ENCODE peak calls at places on chromosomes 11 and 22, in four cellular contexts. One of them, this sample, is unnamed.
A peak's percentile ranks its signal among the peaks of the same experiment; 100 is the strongest.

GRCh38 chr11:116078101-116078561 is 573.9 kb upstream of the CADM1 start:
- DNase-seq in stimulated activated CD4-positive, alpha-beta T cell treated with anti-CD3 and anti-CD28 coated beads, Interleukin-1b, Interleukin-23, amount 100 ng/mL, for 24 hours: no peak
- DNase-seq in neural progenitor cell: peak; percentile 80
- DNase-seq in HEK293T: peak; percentile 51
- DNase-seq in this sample: peak; percentile 20

GRCh38 chr11:34819740-34820482 is 96.3 kb downstream of the APIP start:
- DNase-seq in neural progenitor cell: no peak
- DNase-seq in HEK293T: no peak
- DNase-seq in stimulated activated CD4-positive, alpha-beta T cell treated with anti-CD3 and anti-CD28 coated beads, Interleukin-1b, Interleukin-23, amount 100 ng/mL, for 24 hours: no peak
- DNase-seq in this sample: no peak

GRCh38 chr11:122853971-122854446 is 15.7 kb downstream of the CRTAM start:
- DNase-seq in stimulated activated CD4-positive, alpha-beta T cell treated with anti-CD3 and anti-CD28 coated beads, Interleukin-1b, Interleukin-23, amount 100 ng/mL, for 24 hours: peak; percentile 14
- DNase-seq in neural progenitor cell: peak; percentile 82
- DNase-seq in HEK293T: peak; percentile 76
- DNase-seq in this sample: peak; percentile 84

GRCh38 chr22:24510694-24511625 is 15.8 kb downstream of the UPB1 start:
- DNase-seq in stimulated activated CD4-positive, alpha-beta T cell treated with anti-CD3 and anti-CD28 coated beads, Interleukin-1b, Interleukin-23, amount 100 ng/mL, for 24 hours: no peak
- DNase-seq in neural progenitor cell: no peak
- DNase-seq in HEK293T: no peak
- DNase-seq in this sample: peak; percentile 68

GRCh38 chr22:17787159-17788022 is 13.1 kb upstream of the BID start:
- DNase-seq in neural progenitor cell: no peak
- DNase-seq in stimulated activated CD4-positive, alpha-beta T cell treated with anti-CD3 and anti-CD28 coated beads, Interleukin-1b, Interleukin-23, amount 100 ng/mL, for 24 hours: no peak
- DNase-seq in HEK293T: no peak
- DNase-seq in this sample: no peak

GRCh38 chr11:4606231-4607015 is 1.6 kb downstream of the TRIM68 start:
- DNase-seq in neural progenitor cell: no peak
- DNase-seq in HEK293T: no peak
- DNase-seq in stimulated activated CD4-positive, alpha-beta T cell treated with anti-CD3 and anti-CD28 coated beads, Interleukin-1b, Interleukin-23, amount 100 ng/mL, for 24 hours: no peak
- DNase-seq in this sample: peak; percentile 8

GRCh38 chr11:122817121-122817520 is 21.2 kb upstream of the CRTAM start:
- DNase-seq in stimulated activated CD4-positive, alpha-beta T cell treated with anti-CD3 and anti-CD28 coated beads, Interleukin-1b, Interleukin-23, amount 100 ng/mL, for 24 hours: no peak
- DNase-seq in neural progenitor cell: no peak
- DNase-seq in HEK293T: no peak
- DNase-seq in this sample: no peak

GRCh38 chr11:65571420-65571819 is 918 bp upstream of the FAM89B start:
- DNase-seq in stimulated activated CD4-positive, alpha-beta T cell treated with anti-CD3 and anti-CD28 coated beads, Interleukin-1b, Interleukin-23, amount 100 ng/mL, for 24 hours: no peak
- DNase-seq in neural progenitor cell: no peak
- DNase-seq in HEK293T: no peak
- DNase-seq in this sample: no peak

GRCh38 chr11:43518407-43519165 is 159.9 kb downstream of the TTC17 start:
- DNase-seq in HEK293T: no peak
- DNase-seq in neural progenitor cell: no peak
- DNase-seq in stimulated activated CD4-positive, alpha-beta T cell treated with anti-CD3 and anti-CD28 coated beads, Interleukin-1b, Interleukin-23, amount 100 ng/mL, for 24 hours: no peak
- DNase-seq in this sample: peak; percentile 34

GRCh38 chr11:69854719-69855118 is 35.5 kb upstream of the FGF3 start:
- DNase-seq in neural progenitor cell: no peak
- DNase-seq in HEK293T: no peak
- DNase-seq in stimulated activated CD4-positive, alpha-beta T cell treated with anti-CD3 and anti-CD28 coated beads, Interleukin-1b, Interleukin-23, amount 100 ng/mL, for 24 hours: no peak
- DNase-seq in this sample: peak; percentile 50

GRCh38 chr11:44509291-44509690 is 56.2 kb upstream of the CD82 start:
- DNase-seq in HEK293T: no peak
- DNase-seq in stimulated activated CD4-positive, alpha-beta T cell treated with anti-CD3 and anti-CD28 coated beads, Interleukin-1b, Interleukin-23, amount 100 ng/mL, for 24 hours: no peak
- DNase-seq in neural progenitor cell: peak; percentile 76
- DNase-seq in this sample: no peak

GRCh38 chr11:75454987-75455386 is 22.0 kb upstream of the KLHL35 start:
- DNase-seq in neural progenitor cell: no peak
- DNase-seq in HEK293T: no peak
- DNase-seq in stimulated activated CD4-positive, alpha-beta T cell treated with anti-CD3 and anti-CD28 coated beads, Interleukin-1b, Interleukin-23, amount 100 ng/mL, for 24 hours: no peak
- DNase-seq in this sample: no peak

GRCh38 chr11:69372589-69373250 is 78.8 kb downstream of the MYEOV start:
- DNase-seq in HEK293T: no peak
- DNase-seq in stimulated activated CD4-positive, alpha-beta T cell treated with anti-CD3 and anti-CD28 coated beads, Interleukin-1b, Interleukin-23, amount 100 ng/mL, for 24 hours: no peak
- DNase-seq in neural progenitor cell: no peak
- DNase-seq in this sample: no peak

GRCh38 chr11:33976351-33977199 is 75.0 kb upstream of the CAPRIN1 start:
- DNase-seq in stimulated activated CD4-positive, alpha-beta T cell treated with anti-CD3 and anti-CD28 coated beads, Interleukin-1b, Interleukin-23, amount 100 ng/mL, for 24 hours: no peak
- DNase-seq in neural progenitor cell: no peak
- DNase-seq in HEK293T: no peak
- DNase-seq in this sample: peak; percentile 1

GRCh38 chr22:29742319-29742718 is 22.5 kb downstream of the CABP7 start:
- DNase-seq in stimulated activated CD4-positive, alpha-beta T cell treated with anti-CD3 and anti-CD28 coated beads, Interleukin-1b, Interleukin-23, amount 100 ng/mL, for 24 hours: no peak
- DNase-seq in HEK293T: no peak
- DNase-seq in neural progenitor cell: no peak
- DNase-seq in this sample: no peak

GRCh38 chr11:64848779-64849599 is 4.5 kb upstream of the CDC42BPG start:
- DNase-seq in neural progenitor cell: peak; percentile 69
- DNase-seq in stimulated activated CD4-positive, alpha-beta T cell treated with anti-CD3 and anti-CD28 coated beads, Interleukin-1b, Interleukin-23, amount 100 ng/mL, for 24 hours: no peak
- DNase-seq in HEK293T: no peak
- DNase-seq in this sample: no peak

GRCh38 chr11:100727410-100727809 is 40.3 kb downstream of the ARHGAP42 start:
- DNase-seq in HEK293T: no peak
- DNase-seq in neural progenitor cell: no peak
- DNase-seq in stimulated activated CD4-positive, alpha-beta T cell treated with anti-CD3 and anti-CD28 coated beads, Interleukin-1b, Interleukin-23, amount 100 ng/mL, for 24 hours: no peak
- DNase-seq in this sample: no peak

GRCh38 chr22:22156716-22157499 is 87.7 kb upstream of the VPREB1 start:
- DNase-seq in HEK293T: peak; percentile 84
- DNase-seq in stimulated activated CD4-positive, alpha-beta T cell treated with anti-CD3 and anti-CD28 coated beads, Interleukin-1b, Interleukin-23, amount 100 ng/mL, for 24 hours: peak; percentile 52
- DNase-seq in neural progenitor cell: peak; percentile 82
- DNase-seq in this sample: peak; percentile 73

GRCh38 chr11:116461789-116462188 is 311.0 kb downstream of the BUD13 start:
- DNase-seq in HEK293T: peak; percentile 53
- DNase-seq in stimulated activated CD4-positive, alpha-beta T cell treated with anti-CD3 and anti-CD28 coated beads, Interleukin-1b, Interleukin-23, amount 100 ng/mL, for 24 hours: no peak
- DNase-seq in neural progenitor cell: peak; percentile 28
- DNase-seq in this sample: no peak

GRCh38 chr11:74770456-74770855 is 21.8 kb downstream of the RNF169 start:
- DNase-seq in HEK293T: no peak
- DNase-seq in stimulated activated CD4-positive, alpha-beta T cell treated with anti-CD3 and anti-CD28 coated beads, Interleukin-1b, Interleukin-23, amount 100 ng/mL, for 24 hours: no peak
- DNase-seq in neural progenitor cell: no peak
- DNase-seq in this sample: peak; percentile 68

GRCh38 chr11:123374622-123374968 is 55.5 kb upstream of the GRAMD1B start:
- DNase-seq in HEK293T: no peak
- DNase-seq in stimulated activated CD4-positive, alpha-beta T cell treated with anti-CD3 and anti-CD28 coated beads, Interleukin-1b, Interleukin-23, amount 100 ng/mL, for 24 hours: no peak
- DNase-seq in neural progenitor cell: no peak
- DNase-seq in this sample: no peak

GRCh38 chr11:76206327-76207081 is at the start of gene WNT11:
- DNase-seq in HEK293T: peak; percentile 56
- DNase-seq in stimulated activated CD4-positive, alpha-beta T cell treated with anti-CD3 and anti-CD28 coated beads, Interleukin-1b, Interleukin-23, amount 100 ng/mL, for 24 hours: no peak
- DNase-seq in neural progenitor cell: peak; percentile 93
- DNase-seq in this sample: no peak

GRCh38 chr11:128968916-128969315 is 26.2 kb upstream of the TP53AIP1 start:
- DNase-seq in neural progenitor cell: no peak
- DNase-seq in HEK293T: no peak
- DNase-seq in stimulated activated CD4-positive, alpha-beta T cell treated with anti-CD3 and anti-CD28 coated beads, Interleukin-1b, Interleukin-23, amount 100 ng/mL, for 24 hours: no peak
- DNase-seq in this sample: no peak

GRCh38 chr11:123493393-123494063 is 63.5 kb downstream of the GRAMD1B start:
- DNase-seq in stimulated activated CD4-positive, alpha-beta T cell treated with anti-CD3 and anti-CD28 coated beads, Interleukin-1b, Interleukin-23, amount 100 ng/mL, for 24 hours: no peak
- DNase-seq in HEK293T: no peak
- DNase-seq in neural progenitor cell: peak; percentile 33
- DNase-seq in this sample: no peak

GRCh38 chr11:8719260-8720190 is 36.9 kb downstream of the RPL27A start:
- DNase-seq in HEK293T: no peak
- DNase-seq in stimulated activated CD4-positive, alpha-beta T cell treated with anti-CD3 and anti-CD28 coated beads, Interleukin-1b, Interleukin-23, amount 100 ng/mL, for 24 hours: no peak
- DNase-seq in neural progenitor cell: no peak
- DNase-seq in this sample: peak; percentile 96

GRCh38 chr22:46057762-46058420 is 80.9 kb upstream of the WNT7B start:
- DNase-seq in neural progenitor cell: no peak
- DNase-seq in HEK293T: no peak
- DNase-seq in stimulated activated CD4-positive, alpha-beta T cell treated with anti-CD3 and anti-CD28 coated beads, Interleukin-1b, Interleukin-23, amount 100 ng/mL, for 24 hours: no peak
- DNase-seq in this sample: no peak

GRCh38 chr22:50716291-50717024 is 21.5 kb upstream of the ACR start:
- DNase-seq in stimulated activated CD4-positive, alpha-beta T cell treated with anti-CD3 and anti-CD28 coated beads, Interleukin-1b, Interleukin-23, amount 100 ng/mL, for 24 hours: no peak
- DNase-seq in HEK293T: no peak
- DNase-seq in neural progenitor cell: no peak
- DNase-seq in this sample: no peak

GRCh38 chr11:96151501-96151900 is 191.5 kb downstream of the MAML2 start:
- DNase-seq in neural progenitor cell: no peak
- DNase-seq in HEK293T: no peak
- DNase-seq in stimulated activated CD4-positive, alpha-beta T cell treated with anti-CD3 and anti-CD28 coated beads, Interleukin-1b, Interleukin-23, amount 100 ng/mL, for 24 hours: no peak
- DNase-seq in this sample: no peak

This sample was measured in IMR-90.